ENCODE peak calls at places on chromosomes 4 and X, in five cellular contexts. Q, I, U, W and O are unnamed samples.

GRCh38 chr4:54403700-54404453 is 174.8 kb downstream of the PDGFRA start:
- DNase-seq in Q (no peak), W (no peak), I (no peak), U (no peak), O (no peak)

GRCh38 chr4:1043658-1044468 is 32.4 kb downstream of the FGFRL1 start:
- DNase-seq in U (peak), I (peak), W (peak), Q (peak), O (peak)

GRCh38 chr4:116217781-116218180 is 867.6 kb downstream of the TRAM1L1 start:
- DNase-seq in Q (no peak), U (no peak), W (no peak), I (no peak), O (no peak)

GRCh38 chr4:68466185-68466584 is 18.9 kb downstream of the TMPRSS11E start:
- DNase-seq in W (no peak), I (peak), Q (peak), U (no peak), O (no peak)

GRCh38 chrX:103688949-103689348 is 2.5 kb upstream of the MORF4L2 start:
- DNase-seq in W (no peak), Q (peak), I (no peak), U (no peak), O (no peak)

GRCh38 chrX:112832481-112833095 is 8.0 kb downstream of the AMOT start:
- DNase-seq in Q (peak), U (no peak), W (no peak), I (peak), O (no peak)

GRCh38 chrX:3939967-3940610 is 226.6 kb upstream of the PRKX start:
- DNase-seq in I (peak), Q (peak), W (no peak), U (no peak), O (no peak)

GRCh38 chrX:10325606-10326005 is 168.8 kb downstream of the CLCN4 start:
- DNase-seq in Q (peak), U (no peak), W (no peak), I (no peak), O (no peak)

GRCh38 chr4:101791189-101791572 is 651 bp downstream of the BANK1 start:
- DNase-seq in I (peak), U (no peak), Q (no peak), W (no peak), O (no peak)

GRCh38 chr4:71830-72229 is 18.7 kb downstream of the ZNF595 start:
- DNase-seq in Q (no peak), I (no peak), U (no peak), W (no peak), O (no peak)

GRCh38 chr4:98939892-98940298 is 11.0 kb upstream of the EIF4E start:
- DNase-seq in I (peak), W (no peak), U (peak), Q (peak), O (peak)

GRCh38 chrX:40912166-40912565 is 173.1 kb upstream of the USP9X start:
- DNase-seq in W (no peak), I (no peak), Q (no peak), U (no peak), O (no peak)

GRCh38 chr4:42397635-42398447 is 553 bp downstream of the SHISA3 start:
- DNase-seq in U (no peak), Q (peak), W (no peak), I (no peak), O (no peak)

GRCh38 chr4:7301126-7301785 is 108.9 kb downstream of the SORCS2 start:
- DNase-seq in Q (no peak), W (no peak), I (no peak), U (no peak), O (no peak)

GRCh38 chr4:186832906-186833305 is 109.2 kb upstream of the FAT1 start:
- DNase-seq in I (no peak), Q (no peak), W (no peak), U (no peak), O (no peak)

GRCh38 chrX:140434347-140434746 is 70.5 kb downstream of the SOX3 start:
- DNase-seq in Q (no peak), U (no peak), W (no peak), I (no peak), O (no peak)

GRCh38 chrX:134484039-134484438 is 24.1 kb downstream of the HPRT1 start:
- DNase-seq in Q (peak), I (peak), W (no peak), U (no peak), O (no peak)

GRCh38 chrX:84240848-84241565 is 53.0 kb upstream of the RPS6KA6 start:
- DNase-seq in Q (peak), U (no peak), I (no peak), W (no peak), O (no peak)

GRCh38 chr4:26015133-26015651 is 101.2 kb downstream of the SMIM20 start:
- DNase-seq in Q (peak), U (peak), W (no peak), I (no peak), O (peak)

GRCh38 chrX:133749951-133750350 is 235.4 kb downstream of the GPC3 start:
- DNase-seq in Q (no peak), U (no peak), I (no peak), W (no peak), O (no peak)

GRCh38 chrX:50067435-50068292 is 133.1 kb downstream of the AKAP4 start:
- DNase-seq in U (no peak), Q (peak), W (peak), I (no peak), O (peak)

GRCh38 chr4:145812902-145813301 is 125.7 kb downstream of the ZNF827 start:
- DNase-seq in W (no peak), U (no peak), Q (no peak), I (peak), O (no peak)

GRCh38 chrX:46488712-46489111 is 56.5 kb downstream of the ZNF674 start:
- DNase-seq in W (no peak), I (no peak), Q (no peak), U (no peak), O (no peak)

GRCh38 chr4:84596826-84597225 is 13.9 kb downstream of the CDS1 start:
- DNase-seq in U (no peak), W (no peak), I (no peak), Q (no peak), O (no peak)

GRCh38 chrX:14776901-14777300 is 96.0 kb downstream of the FANCB start:
- DNase-seq in Q (no peak), U (no peak), I (no peak), W (no peak), O (no peak)

GRCh38 chr4:55725057-55725456 is 89.0 kb upstream of the NMU start:
- DNase-seq in U (no peak), Q (no peak), W (no peak), I (no peak), O (no peak)

GRCh38 chrX:7115557-7115956 is 32.0 kb upstream of the STS start:
- DNase-seq in W (peak), U (no peak), I (no peak), Q (no peak), O (no peak)

GRCh38 chr4:174764105-174764729 is 64.8 kb downstream of the GLRA3 start:
- DNase-seq in Q (peak), I (peak), U (no peak), W (no peak), O (no peak)

GRCh38 chr4:108247511-108248088 is 78.9 kb upstream of the LEF1 start:
- DNase-seq in I (peak), Q (no peak), U (no peak), W (no peak), O (no peak)

GRCh38 chr4:170657761-170658160 is 568.0 kb upstream of the AADAT start:
- DNase-seq in W (no peak), U (no peak), I (no peak), Q (no peak), O (no peak)

GRCh38 chr4:105140684-105141490 is 5.8 kb upstream of the TET2 start:
- DNase-seq in W (peak), I (no peak), Q (no peak), U (peak), O (no peak)

GRCh38 chr4:157220026-157220881 is at the start of gene GRIA2:
- DNase-seq in W (peak), I (no peak), U (no peak), Q (peak), O (peak)

GRCh38 chrX:33156152-33156726 is 55.1 kb downstream of the DMD start:
- DNase-seq in U (no peak), Q (peak), I (no peak), W (no peak), O (no peak)

GRCh38 chr4:1630266-1630665 is 53.8 kb downstream of the FAM53A start:
- DNase-seq in Q (no peak), U (no peak), I (no peak), W (no peak), O (no peak)

GRCh38 chrX:82541822-82542221 is 966.3 kb upstream of the POU3F4 start:
- DNase-seq in Q (no peak), W (no peak), I (no peak), U (no peak), O (no peak)

GRCh38 chr4:76011700-76012387 is 4.5 kb upstream of the CXCL9 start:
- DNase-seq in W (peak), Q (peak), I (no peak), U (peak), O (peak)

DNA sequence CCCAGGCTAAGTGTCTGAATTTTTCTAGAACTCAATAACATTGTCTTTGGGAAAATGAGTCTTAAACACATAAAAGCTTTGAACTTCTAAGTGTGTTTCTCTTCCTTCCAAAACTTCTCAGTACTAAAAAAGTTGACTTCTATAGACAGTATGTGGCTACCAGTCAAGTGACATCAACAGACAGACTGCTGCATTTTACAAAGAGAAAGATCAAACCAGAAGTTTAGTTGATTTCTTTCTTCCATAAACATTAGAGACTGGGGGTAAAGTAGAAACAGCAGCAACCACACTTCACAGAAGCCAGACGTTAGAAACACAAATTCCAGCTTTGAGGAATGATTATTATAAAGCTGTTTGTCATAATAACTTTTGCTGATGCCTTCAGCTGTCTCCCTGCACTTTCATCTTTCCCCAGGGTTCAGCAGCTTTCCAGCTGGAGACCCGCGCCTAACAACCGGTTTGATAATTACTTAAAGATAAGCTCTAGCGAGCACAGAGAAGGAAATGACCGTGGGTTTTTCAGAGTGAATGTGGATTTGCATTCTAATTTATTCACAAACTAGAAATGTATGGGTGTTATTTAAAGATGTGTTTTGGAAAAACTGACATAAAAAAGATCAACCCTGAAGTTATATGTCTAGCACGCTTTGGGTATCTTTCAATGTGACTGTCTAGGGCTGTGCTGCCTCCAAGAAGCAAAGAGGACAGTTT is 15.2 kb upstream of the ENAM start:
- DNase-seq in Q (no peak), U (no peak), W (no peak), I (no peak), O (no peak)
- H3K27ac ChIP-seq in Q (no peak), U (no peak), W (no peak), I (no peak), O (no peak)

GRCh38 chrX:2691543-2692220 is 587 bp downstream of the CD99 start:
- DNase-seq in U (peak), W (peak), Q (peak), I (no peak), O (peak)
- TF ChIP-seq POLR2A in U (no peak), W (no peak), Q (no peak), I (no peak), O (no peak)

GRCh38 chr4:139736257-139736626 is 70.6 kb downstream of the MGST2 start:
- DNase-seq in W (no peak), Q (no peak), U (no peak), I (no peak), O (no peak)
- H3K27ac ChIP-seq in W (peak), Q (no peak), U (peak), I (no peak), O (peak)

GRCh38 chr4:6300359-6300758 is 30.7 kb downstream of the WFS1 start:
- DNase-seq in I (no peak), Q (no peak), W (no peak), U (no peak), O (no peak)
- TF ChIP-seq POLR2A in I (no peak), Q (no peak), W (no peak), U (no peak), O (no peak)

GRCh38 chr4:52823478-52824092 is 38.5 kb upstream of the RASL11B start:
- DNase-seq in W (no peak), Q (peak), I (peak), U (no peak), O (no peak)

GRCh38 chr4:52824603-52825310 is 37.4 kb upstream of the RASL11B start:
- DNase-seq in W (no peak), I (no peak), U (no peak), Q (peak), O (no peak)

GRCh38 chr4:52824270-52824602 is 37.9 kb upstream of the RASL11B start:
- DNase-seq in I (no peak), W (no peak), Q (no peak), U (no peak), O (no peak)

GRCh38 chr4:52825311-52826090 is 36.6 kb upstream of the RASL11B start:
- DNase-seq in I (peak), W (no peak), Q (peak), U (no peak), O (no peak)

GRCh38 chr4:52822583-52823477 is 39.3 kb upstream of the RASL11B start:
- DNase-seq in W (no peak), I (peak), Q (peak), U (peak), O (no peak)
- H3K27ac ChIP-seq in W (peak), I (peak), Q (peak), U (peak), O (no peak)

GRCh38 chrX:120560405-120560841 is 339 bp downstream of the CUL4B start:
- DNase-seq in I (no peak), W (no peak), U (peak), Q (peak), O (peak)

GRCh38 chrX:120560842-120561633 is at the start of gene CUL4B:
- DNase-seq in W (peak), Q (peak), U (peak), I (peak), O (peak)

GRCh38 chrX:120561634-120562568 is 1.1 kb upstream of the CUL4B start:
- DNase-seq in Q (no peak), U (no peak), I (no peak), W (no peak), O (no peak)

GRCh38 chrX:120562569-120562926 is 1.8 kb upstream of the CUL4B start:
- DNase-seq in U (no peak), I (no peak), W (no peak), Q (no peak), O (no peak)

DNA sequence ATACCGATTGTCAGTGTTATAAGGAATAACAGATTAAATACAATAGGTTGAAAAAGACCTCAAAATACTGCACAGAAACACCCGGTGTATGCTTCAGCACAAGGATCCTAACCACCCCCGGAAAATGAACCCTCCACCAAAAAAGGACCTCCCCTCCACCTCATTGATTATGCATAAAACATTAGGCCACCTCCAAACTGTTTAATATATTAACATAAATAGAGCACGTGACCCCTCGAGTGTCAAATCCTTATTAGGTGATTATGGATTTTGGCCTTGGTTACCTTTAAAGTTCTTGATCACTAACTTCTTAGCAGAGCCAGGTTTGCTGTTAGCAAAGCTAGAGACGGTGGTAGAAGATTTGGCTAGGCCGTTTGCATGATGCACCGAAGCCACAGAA is 963 bp downstream of the CUL4B start:
- DNase-seq in I (no peak), Q (no peak), U (no peak), W (peak), O (no peak)
- TF ChIP-seq POLR2A in I (no peak), Q (no peak), U (no peak), W (no peak), O (no peak)

DNA sequence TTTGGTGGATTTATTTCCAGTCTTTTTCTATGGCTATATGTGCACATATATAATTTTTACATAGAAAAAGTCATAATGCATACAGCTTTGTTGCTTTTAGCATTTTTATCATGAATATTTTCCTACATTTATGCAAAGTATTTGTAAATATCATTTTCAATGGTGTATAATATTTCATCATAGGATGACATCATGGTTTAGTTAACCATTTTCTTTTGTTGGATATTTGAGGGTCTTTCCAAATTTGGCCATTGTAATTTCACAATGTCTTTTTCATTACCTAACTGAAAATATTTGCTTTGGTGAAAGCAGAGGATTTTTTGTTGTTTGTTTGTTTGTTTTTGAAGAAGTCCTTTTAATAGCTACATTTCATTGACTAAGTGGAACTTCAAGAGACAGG is 31.0 kb downstream of the PAK3 start:
- DNase-seq in I (no peak), W (no peak), U (no peak), Q (no peak), O (no peak)
- H3K27ac ChIP-seq in I (no peak), W (no peak), U (no peak), Q (no peak), O (no peak)

DNA sequence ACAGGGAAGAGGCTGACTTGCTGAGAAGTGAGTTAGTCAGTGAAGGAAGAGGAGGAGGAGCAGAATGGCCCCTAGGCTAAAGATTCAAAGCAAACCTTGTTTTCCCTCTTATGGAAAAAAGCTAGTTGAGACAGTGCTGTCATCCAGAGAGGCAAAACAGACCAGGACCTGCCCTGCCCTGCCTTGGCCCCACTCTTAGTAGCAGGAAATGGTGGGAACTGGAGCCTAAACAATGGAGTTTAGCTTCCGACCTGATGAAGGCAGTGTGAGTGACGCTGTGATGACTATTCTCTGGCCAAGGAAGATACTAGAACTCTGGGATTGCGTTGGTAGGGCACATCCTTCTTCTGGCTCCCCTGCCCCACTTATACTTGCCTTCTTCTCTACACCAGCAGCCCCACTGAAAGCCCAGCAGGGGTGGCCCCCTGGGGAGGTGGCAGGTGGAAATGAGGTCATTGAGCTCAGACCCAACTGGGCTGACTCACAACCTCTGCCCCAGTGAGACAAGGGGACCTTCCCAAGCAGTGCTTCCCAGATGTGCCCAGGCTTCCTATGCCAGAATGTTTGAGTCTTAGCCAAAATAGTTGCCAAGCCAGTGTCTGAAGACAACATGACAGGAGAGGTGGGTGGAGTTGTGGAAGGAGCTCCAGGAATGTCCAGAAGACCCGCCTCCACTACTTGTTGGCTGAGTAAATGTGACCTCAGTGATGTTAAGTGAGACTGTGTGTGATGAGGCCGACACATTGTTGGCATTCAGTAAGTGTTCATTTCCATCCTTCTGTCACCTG is 38.8 kb downstream of the MSN start:
- DNase-seq in U (no peak), Q (peak), W (no peak), I (no peak), O (no peak)
- TF ChIP-seq POLR2A in U (no peak), Q (no peak), W (no peak), I (no peak), O (no peak)

GRCh38 chrX:136909119-136909705 is 28.7 kb upstream of the RBMX start:
- DNase-seq in W (peak), U (peak), Q (peak), I (peak), O (peak)
- H3K27ac ChIP-seq in W (peak), U (peak), Q (peak), I (peak), O (peak)